ENCODE peak calls at places on chromosomes 6 and 20, in eight cellular contexts. O is left lung, V is PC-9, Q is fibroblast of lung, U is tibial nerve, H is right lobe of liver, W is iPS DF 6.9, F is tibial artery. K is an unnamed sample.

GRCh38 chr20:8094415-8094818 is 37.6 kb upstream of the PLCB1 start:
- DNase-seq in O (no peak), V (no peak), Q (peak), U (peak), H (peak), W (no peak), F (peak), K (no peak)

GRCh38 chr6:3722211-3722621 is 29.3 kb downstream of the PXDC1 start:
- DNase-seq in O (no peak), V (no peak), Q (peak), U (no peak), H (no peak), W (no peak), F (no peak), K (no peak)

GRCh38 chr6:139732451-139732850 is 358.0 kb upstream of the CITED2 start:
- DNase-seq in O (no peak), V (peak), Q (peak), U (no peak), H (no peak), W (no peak), F (peak), K (peak)

GRCh38 chr6:13334953-13335352 is 6.6 kb upstream of the TBC1D7 start:
- DNase-seq in O (no peak), V (no peak), Q (no peak), U (no peak), H (no peak), W (no peak), F (no peak), K (no peak)

GRCh38 chr20:14838663-14839650 is 501.5 kb upstream of the FLRT3 start:
- DNase-seq in O (no peak), V (no peak), Q (peak), U (no peak), H (no peak), W (no peak), F (no peak), K (no peak)

GRCh38 chr6:170553686-170554085 is 483 bp upstream of the TBP start:
- DNase-seq in O (no peak), V (peak), Q (peak), U (no peak), H (no peak), W (no peak), F (peak), K (no peak)

GRCh38 chr6:43171284-43172126 is 436 bp downstream of the SRF start:
- DNase-seq in O (no peak), V (no peak), Q (no peak), U (no peak), H (no peak), W (no peak), F (no peak), K (no peak)

GRCh38 chr6:38088794-38089193 is 269.3 kb downstream of the ZFAND3 start:
- DNase-seq in O (no peak), V (no peak), Q (no peak), U (no peak), H (no peak), W (no peak), F (no peak), K (no peak)

GRCh38 chr6:35448191-35448590 is 3.9 kb upstream of the FANCE start:
- DNase-seq in O (no peak), V (no peak), Q (no peak), U (no peak), H (no peak), W (no peak), F (no peak), K (no peak)

GRCh38 chr6:157811476-157812173 is 11.4 kb upstream of the SNX9 start:
- DNase-seq in O (no peak), V (no peak), Q (peak), U (no peak), H (no peak), W (no peak), F (no peak), K (no peak)

GRCh38 chr20:41180599-41181333 is 43.4 kb downstream of the PLCG1 start:
- DNase-seq in O (no peak), V (no peak), Q (no peak), U (peak), H (no peak), W (no peak), F (no peak), K (no peak)

GRCh38 chr6:8499540-8499939 is 64.2 kb upstream of the SLC35B3 start:
- DNase-seq in O (no peak), V (no peak), Q (peak), U (no peak), H (no peak), W (peak), F (no peak), K (no peak)

DNA sequence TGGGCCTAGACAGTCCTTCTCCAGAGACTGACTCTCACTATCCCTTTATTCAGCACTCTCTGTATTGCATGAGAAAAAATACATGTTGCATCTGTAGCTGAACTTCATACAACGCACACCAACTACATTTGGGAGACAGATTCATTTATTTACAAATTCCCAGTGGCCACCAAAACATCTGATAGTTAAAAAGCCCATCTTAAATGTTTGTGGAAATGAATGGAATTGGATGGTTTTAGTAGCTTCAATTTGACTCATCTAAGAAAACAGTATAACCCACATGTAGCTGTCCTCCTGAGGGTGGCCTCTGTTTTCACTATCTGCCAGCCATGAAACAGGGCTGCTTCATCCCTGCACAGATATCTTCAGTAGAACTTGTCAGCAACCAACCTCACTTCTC is 116.3 kb downstream of the PCSK2 start:
- DNase-seq in O (no peak), V (no peak), Q (no peak), U (no peak), H (no peak), W (no peak), F (no peak), K (no peak)
- H3K27ac ChIP-seq in O (no peak), V (no peak), Q (peak), U (no peak), H (no peak), W (no peak), F (no peak), K (no peak)

GRCh38 chr6:57024775-57025174 is 21.7 kb upstream of the KIAA1586 start:
- DNase-seq in O (no peak), V (no peak), Q (no peak), U (no peak), H (no peak), W (no peak), F (no peak), K (no peak)
- H3K27ac ChIP-seq in O (no peak), V (no peak), Q (no peak), U (no peak), H (no peak), W (no peak), F (no peak), K (no peak)

GRCh38 chr6:146133866-146134265 is 105.0 kb downstream of the GRM1 start:
- DNase-seq in O (no peak), V (no peak), Q (no peak), U (no peak), H (no peak), W (no peak), F (no peak), K (no peak)

GRCh38 chr6:146135167-146135566 is 106.3 kb downstream of the GRM1 start:
- DNase-seq in O (no peak), V (no peak), Q (no peak), U (no peak), H (no peak), W (no peak), F (no peak), K (no peak)
- H3K27ac ChIP-seq in O (no peak), V (no peak), Q (no peak), U (no peak), H (no peak), W (no peak), F (no peak), K (no peak)

DNA sequence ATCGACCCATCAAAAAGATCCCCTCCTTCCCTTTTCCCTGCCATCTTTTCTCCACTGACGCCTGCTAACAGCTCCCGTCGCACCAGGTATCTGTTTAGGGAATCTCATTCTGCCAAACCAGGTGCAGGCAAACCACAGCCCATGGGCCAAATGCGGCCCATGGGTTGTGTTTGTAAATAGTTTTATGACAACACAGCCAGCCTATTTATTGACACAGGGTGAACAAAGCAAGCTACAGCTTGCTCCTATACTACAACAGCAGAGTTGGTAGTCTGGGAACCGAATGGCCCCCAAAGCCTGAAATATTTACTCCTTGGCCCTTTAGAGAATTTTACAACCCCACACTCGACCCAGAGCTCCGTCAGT is 16.4 kb downstream of the NFATC2 start:
- DNase-seq in O (no peak), V (no peak), Q (no peak), U (no peak), H (no peak), W (no peak), F (no peak), K (peak)
- H3K27ac ChIP-seq in O (peak), V (no peak), Q (no peak), U (peak), H (no peak), W (no peak), F (no peak), K (no peak)

DNA sequence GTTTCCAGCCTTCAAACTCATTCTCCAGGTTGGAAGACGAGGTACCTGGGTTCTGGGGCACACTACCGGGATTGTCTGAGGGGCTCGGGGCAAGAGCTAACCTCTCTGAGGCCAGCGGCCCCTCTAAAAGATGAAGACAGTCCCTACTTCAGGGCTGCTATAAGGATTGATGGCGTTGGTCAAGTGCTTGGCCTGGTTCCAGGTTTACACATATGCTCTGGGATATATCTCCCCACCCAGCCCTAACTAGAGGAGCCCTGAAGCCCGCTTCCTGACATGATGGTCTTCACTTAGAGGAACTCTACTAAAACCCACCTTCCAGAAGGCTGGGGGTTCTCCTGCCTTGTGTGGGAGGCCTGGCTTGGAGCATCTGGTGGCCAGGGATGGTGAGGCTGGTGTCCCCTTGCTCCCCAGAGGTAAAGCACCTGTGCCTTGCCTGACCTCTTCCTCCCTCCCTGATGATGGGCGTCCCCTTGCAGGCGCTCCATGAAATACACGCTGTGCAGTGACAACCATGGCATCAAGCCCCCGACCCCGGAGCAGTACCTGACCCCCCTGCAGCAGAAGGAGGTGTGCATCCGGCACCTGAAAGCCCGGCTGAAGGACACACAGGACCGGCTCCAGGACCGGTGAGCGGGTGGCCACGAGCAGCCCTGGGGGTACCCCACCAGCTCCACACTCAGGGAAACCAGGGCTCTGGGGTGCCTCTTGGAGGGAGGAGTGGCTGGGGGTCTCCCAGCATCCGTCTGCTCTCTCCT is 28.7 kb downstream of the SDCBP2 start:
- DNase-seq in O (no peak), V (no peak), Q (no peak), U (no peak), H (no peak), W (no peak), F (no peak), K (no peak)
- H3K27ac ChIP-seq in O (no peak), V (peak), Q (no peak), U (no peak), H (no peak), W (no peak), F (no peak), K (no peak)

GRCh38 chr6:128826606-128827005 is 56.3 kb upstream of the LAMA2 start:
- DNase-seq in O (no peak), V (no peak), Q (no peak), U (no peak), H (no peak), W (no peak), F (no peak), K (no peak)
- H3K27ac ChIP-seq in O (no peak), V (no peak), Q (no peak), U (no peak), H (no peak), W (no peak), F (no peak), K (no peak)

GRCh38 chr20:51420805-51421204 is 121.7 kb downstream of the NFATC2 start:
- DNase-seq in O (no peak), V (no peak), Q (no peak), U (no peak), H (no peak), W (no peak), F (no peak), K (no peak)
- H3K27ac ChIP-seq in O (no peak), V (no peak), Q (no peak), U (no peak), H (no peak), W (no peak), F (no peak), K (no peak)

K was measured in foreskin keratinocyte.